ENCODE peak calls at places on chromosomes 1 and 21, in six cellular contexts. Z, G, R, B, F and Y are unnamed samples.

GRCh38 chr1:11671544-11672286 is 7.7 kb downstream of the FBXO6 start:
- DNase-seq in Z (no peak), G (peak; percentile 66), R (peak; percentile 88), B (no peak), F (no peak), Y (no peak)

GRCh38 chr1:16162163-16162822 is 6.4 kb upstream of the EPHA2 start:
- DNase-seq in Z (no peak), G (peak; percentile 96), R (no peak), B (peak; percentile 87), F (no peak), Y (peak; percentile 83)

GRCh38 chr1:17352419-17352909 is 19.5 kb upstream of the PADI6 start:
- DNase-seq in Z (no peak), G (no peak), R (no peak), B (no peak), F (no peak), Y (no peak)

GRCh38 chr1:16163882-16164820 is 8.3 kb upstream of the EPHA2 start:
- DNase-seq in Z (no peak), G (peak; percentile 82), R (peak; percentile 96), B (peak; percentile 45), F (no peak), Y (no peak)

GRCh38 chr1:242057745-242058115 is 58.8 kb upstream of the MAP1LC3C start:
- DNase-seq in Z (no peak), G (no peak), R (no peak), B (no peak), F (no peak), Y (peak; percentile 21)

GRCh38 chr1:37479255-37480124 is 5.1 kb downstream of the ZC3H12A start:
- DNase-seq in Z (peak; percentile 67), G (peak; percentile 92), R (peak; percentile 89), B (no peak), F (peak; percentile 65), Y (no peak)

GRCh38 chr1:59699227-59699847 is 115.4 kb upstream of the HOOK1 start:
- DNase-seq in Z (peak; percentile 15), G (peak; percentile 53), R (peak; percentile 48), B (no peak), F (no peak), Y (no peak)

GRCh38 chr1:67980028-67980427 is 70.4 kb downstream of the DIRAS3 start:
- DNase-seq in Z (no peak), G (no peak), R (no peak), B (no peak), F (no peak), Y (no peak)

GRCh38 chr1:64343105-64343960 is 126.6 kb upstream of the CACHD1 start:
- DNase-seq in Z (peak; percentile 86), G (no peak), R (no peak), B (no peak), F (no peak), Y (no peak)

GRCh38 chr1:207424570-207425131 is 29.5 kb upstream of the CR2 start:
- DNase-seq in Z (no peak), G (no peak), R (no peak), B (no peak), F (no peak), Y (no peak)

GRCh38 chr21:42421018-42421793 is 17.5 kb downstream of the UBASH3A start:
- DNase-seq in Z (no peak), G (no peak), R (no peak), B (no peak), F (no peak), Y (no peak)

GRCh38 chr21:30592140-30592539 is at the start of gene KRTAP6-3:
- DNase-seq in Z (no peak), G (no peak), R (no peak), B (no peak), F (no peak), Y (no peak)

GRCh38 chr1:226611301-226611700 is 62.7 kb downstream of the STUM start:
- DNase-seq in Z (no peak), G (no peak), R (no peak), B (no peak), F (no peak), Y (peak; percentile 31)

GRCh38 chr1:184755226-184756065 is 788 bp upstream of the EDEM3 start:
- DNase-seq in Z (no peak), G (no peak), R (no peak), B (no peak), F (no peak), Y (no peak)

GRCh38 chr1:54857741-54858665 is 29.0 kb downstream of the DHCR24 start:
- DNase-seq in Z (peak; percentile 53), G (no peak), R (no peak), B (no peak), F (no peak), Y (no peak)

GRCh38 chr1:43425045-43425444 is 28.7 kb downstream of the HYI start:
- DNase-seq in Z (no peak), G (no peak), R (no peak), B (no peak), F (no peak), Y (no peak)

GRCh38 chr1:232726048-232726779 is 79.0 kb upstream of the MAP10 start:
- DNase-seq in Z (no peak), G (no peak), R (no peak), B (peak; percentile 47), F (no peak), Y (no peak)

GRCh38 chr1:169595764-169596711 is 9.8 kb upstream of the F5 start:
- DNase-seq in Z (no peak), G (no peak), R (peak; percentile 38), B (no peak), F (no peak), Y (peak; percentile 48)

GRCh38 chr1:65442442-65442841 is 22.0 kb downstream of the LEPR start:
- DNase-seq in Z (no peak), G (no peak), R (no peak), B (no peak), F (no peak), Y (no peak)

GRCh38 chr1:101253976-101254660 is 17.3 kb downstream of the S1PR1 start:
- DNase-seq in Z (no peak), G (no peak), R (no peak), B (no peak), F (no peak), Y (no peak)

GRCh38 chr1:145946477-145946986 is 11.3 kb downstream of the LIX1L start:
- DNase-seq in Z (no peak), G (no peak), R (no peak), B (no peak), F (no peak), Y (no peak)

GRCh38 chr1:228487336-228488106 is at the start of gene RNF187:
- DNase-seq in Z (no peak), G (peak; percentile 95), R (no peak), B (peak; percentile 95), F (no peak), Y (no peak)

GRCh38 chr1:20472860-20473711 is 12.9 kb downstream of the CAMK2N1 start:
- DNase-seq in Z (no peak), G (peak; percentile 94), R (no peak), B (peak; percentile 89), F (peak; percentile 7), Y (peak; percentile 87)

GRCh38 chr1:200979574-200980451 is 43.7 kb downstream of the KIF21B start:
- DNase-seq in Z (peak; percentile 12), G (peak; percentile 95), R (peak; percentile 24), B (peak; percentile 95), F (no peak), Y (peak; percentile 90)

GRCh38 chr1:17881761-17882160 is 126.6 kb downstream of the ACTL8 start:
- DNase-seq in Z (no peak), G (no peak), R (no peak), B (no peak), F (no peak), Y (no peak)

GRCh38 chr1:34009340-34009975 is 145.6 kb downstream of the HMGB4 start:
- DNase-seq in Z (no peak), G (no peak), R (no peak), B (no peak), F (no peak), Y (no peak)

GRCh38 chr1:162033445-162033844 is 9.8 kb upstream of the OLFML2B start:
- DNase-seq in Z (no peak), G (no peak), R (no peak), B (no peak), F (no peak), Y (no peak)

GRCh38 chr1:227169322-227169721 is 149.0 kb downstream of the CDC42BPA start:
- DNase-seq in Z (no peak), G (peak; percentile 20), R (no peak), B (no peak), F (no peak), Y (no peak)

GRCh38 chr1:17393225-17393624 is 21.2 kb downstream of the PADI6 start:
- DNase-seq in Z (no peak), G (no peak), R (no peak), B (no peak), F (no peak), Y (no peak)

GRCh38 chr1:189787201-189787600 is 690.5 kb downstream of the BRINP3 start:
- DNase-seq in Z (no peak), G (no peak), R (peak; percentile 3), B (no peak), F (no peak), Y (peak; percentile 27)

GRCh38 chr1:27074175-27074780 is 61.6 kb upstream of the TENT5B start:
- DNase-seq in Z (no peak), G (peak; percentile 99), R (no peak), B (no peak), F (no peak), Y (no peak)
- TF ChIP-seq ATF3 in Z (no peak), G (peak; percentile 98), R (no peak), B (no peak), F (no peak), Y (no peak)

GRCh38 chr1:194717334-194717733 is 1530.9 kb upstream of the B3GALT2 start:
- DNase-seq in Z (no peak), G (no peak), R (no peak), B (no peak), F (no peak), Y (no peak)
- TF ChIP-seq ATF3 in Z (no peak), G (no peak), R (no peak), B (no peak), F (no peak), Y (no peak)

DNA sequence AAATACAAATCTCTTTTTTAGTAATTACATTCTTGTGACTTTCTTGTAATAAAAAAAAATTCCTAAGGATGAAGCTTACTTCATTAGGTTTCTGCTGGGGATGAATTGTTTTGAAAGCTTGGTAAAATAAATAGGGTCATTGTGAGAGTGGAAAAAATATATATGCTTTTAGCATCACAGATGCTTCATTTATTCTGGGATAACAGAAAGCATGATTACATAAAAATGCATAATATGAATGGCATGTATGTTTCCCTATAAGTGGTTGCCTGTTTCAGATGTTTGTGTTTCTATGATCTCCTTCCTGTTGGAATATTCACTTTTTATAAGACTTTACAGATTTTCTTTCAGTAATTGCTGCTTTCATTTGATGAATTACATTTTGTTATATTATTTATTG is 42.3 kb downstream of the HMCN1 start:
- DNase-seq in Z (no peak), G (no peak), R (no peak), B (no peak), F (no peak), Y (no peak)
- TF ChIP-seq ATF3 in Z (no peak), G (no peak), R (no peak), B (no peak), F (no peak), Y (no peak)

GRCh38 chr1:204319462-204319861 is 40.3 kb downstream of the PLEKHA6 start:
- DNase-seq in Z (peak; percentile 69), G (peak; percentile 41), R (no peak), B (no peak), F (no peak), Y (no peak)
- TF ChIP-seq ATF3 in Z (no peak), G (peak; percentile 87), R (no peak), B (no peak), F (no peak), Y (no peak)